ENCODE peak calls at places on chromosomes 3 and 15, in eight cellular contexts. One of them, this sample, is unnamed.

GRCh38 chr3:9902372-9903237 is at the start of gene IL17RE:
- DNase-seq in heart left ventricle: no peak
- DNase-seq in kidney: peak; percentile 81
- DNase-seq in breast epithelium: peak; percentile 63
- DNase-seq in WTC11: peak; percentile 50
- DNase-seq in cardiac fibroblast: no peak
- DNase-seq in dorsolateral prefrontal cortex: peak; percentile 43
- DNase-seq in uterus: no peak
- DNase-seq in this sample: peak; percentile 48

GRCh38 chr3:185270262-185270955 is 16.6 kb upstream of the EHHADH start:
- DNase-seq in WTC11: peak; percentile 50
- DNase-seq in heart left ventricle: no peak
- DNase-seq in breast epithelium: no peak
- DNase-seq in uterus: no peak
- DNase-seq in cardiac fibroblast: peak; percentile 61
- DNase-seq in dorsolateral prefrontal cortex: no peak
- DNase-seq in kidney: no peak
- DNase-seq in this sample: no peak

GRCh38 chr3:113266738-113267137 is 55.4 kb downstream of the BOC start:
- DNase-seq in WTC11: no peak
- DNase-seq in breast epithelium: no peak
- DNase-seq in cardiac fibroblast: no peak
- DNase-seq in uterus: no peak
- DNase-seq in dorsolateral prefrontal cortex: no peak
- DNase-seq in heart left ventricle: no peak
- DNase-seq in kidney: no peak
- DNase-seq in this sample: no peak

GRCh38 chr3:183287301-183287971 is 34.4 kb downstream of the B3GNT5 start:
- DNase-seq in cardiac fibroblast: peak; percentile 99
- DNase-seq in kidney: no peak
- DNase-seq in uterus: peak; percentile 57
- DNase-seq in WTC11: no peak
- DNase-seq in dorsolateral prefrontal cortex: no peak
- DNase-seq in heart left ventricle: no peak
- DNase-seq in breast epithelium: no peak
- DNase-seq in this sample: no peak

GRCh38 chr3:13244695-13245449 is 171.6 kb upstream of the IQSEC1 start:
- DNase-seq in cardiac fibroblast: no peak
- DNase-seq in breast epithelium: no peak
- DNase-seq in WTC11: no peak
- DNase-seq in uterus: no peak
- DNase-seq in kidney: no peak
- DNase-seq in dorsolateral prefrontal cortex: no peak
- DNase-seq in heart left ventricle: no peak
- DNase-seq in this sample: no peak

GRCh38 chr15:48913141-48913540 is 35.2 kb downstream of the EID1 start:
- DNase-seq in WTC11: no peak
- DNase-seq in heart left ventricle: no peak
- DNase-seq in breast epithelium: no peak
- DNase-seq in uterus: no peak
- DNase-seq in dorsolateral prefrontal cortex: no peak
- DNase-seq in kidney: no peak
- DNase-seq in cardiac fibroblast: no peak
- DNase-seq in this sample: no peak

GRCh38 chr3:117853923-117854322 is 1144.3 kb downstream of the TUSC7 start:
- DNase-seq in heart left ventricle: no peak
- DNase-seq in cardiac fibroblast: peak; percentile 62
- DNase-seq in WTC11: no peak
- DNase-seq in breast epithelium: no peak
- DNase-seq in kidney: no peak
- DNase-seq in dorsolateral prefrontal cortex: no peak
- DNase-seq in uterus: no peak
- DNase-seq in this sample: no peak

GRCh38 chr3:64019271-64019670 is 4.0 kb downstream of the PSMD6 start:
- DNase-seq in uterus: no peak
- DNase-seq in WTC11: no peak
- DNase-seq in dorsolateral prefrontal cortex: no peak
- DNase-seq in kidney: no peak
- DNase-seq in heart left ventricle: no peak
- DNase-seq in breast epithelium: no peak
- DNase-seq in cardiac fibroblast: no peak
- DNase-seq in this sample: no peak

GRCh38 chr3:129439817-129440647 is at the start of the genes IFT122 and MBD4:
- DNase-seq in breast epithelium: peak; percentile 98
- DNase-seq in uterus: peak; percentile 98
- DNase-seq in dorsolateral prefrontal cortex: peak; percentile 95
- DNase-seq in cardiac fibroblast: peak; percentile 100
- DNase-seq in heart left ventricle: peak; percentile 97
- DNase-seq in WTC11: peak; percentile 98
- DNase-seq in kidney: peak; percentile 99
- DNase-seq in this sample: peak; percentile 93

GRCh38 chr15:66236806-66237205 is 16.7 kb downstream of the MEGF11 start:
- DNase-seq in kidney: no peak
- DNase-seq in cardiac fibroblast: no peak
- DNase-seq in uterus: no peak
- DNase-seq in breast epithelium: no peak
- DNase-seq in WTC11: no peak
- DNase-seq in dorsolateral prefrontal cortex: no peak
- DNase-seq in heart left ventricle: no peak
- DNase-seq in this sample: no peak

GRCh38 chr15:70410371-70410975 is 312.8 kb upstream of the TLE3 start:
- DNase-seq in cardiac fibroblast: no peak
- DNase-seq in heart left ventricle: no peak
- DNase-seq in breast epithelium: no peak
- DNase-seq in kidney: no peak
- DNase-seq in dorsolateral prefrontal cortex: no peak
- DNase-seq in WTC11: no peak
- DNase-seq in uterus: no peak
- DNase-seq in this sample: no peak

GRCh38 chr15:38072507-38073277 is 138.3 kb downstream of the TMCO5A start:
- DNase-seq in breast epithelium: peak; percentile 78
- DNase-seq in cardiac fibroblast: peak; percentile 86
- DNase-seq in WTC11: peak; percentile 91
- DNase-seq in uterus: peak; percentile 61
- DNase-seq in kidney: peak; percentile 88
- DNase-seq in dorsolateral prefrontal cortex: peak; percentile 52
- DNase-seq in heart left ventricle: peak; percentile 87
- DNase-seq in this sample: peak; percentile 69

GRCh38 chr3:52890735-52891134 is 6.6 kb downstream of the STIMATE start:
- DNase-seq in uterus: no peak
- DNase-seq in breast epithelium: no peak
- DNase-seq in cardiac fibroblast: peak; percentile 25
- DNase-seq in WTC11: no peak
- DNase-seq in kidney: no peak
- DNase-seq in dorsolateral prefrontal cortex: no peak
- DNase-seq in heart left ventricle: no peak
- DNase-seq in this sample: no peak

GRCh38 chr15:91970142-91970541 is 116.6 kb downstream of the SLCO3A1 start:
- DNase-seq in uterus: peak; percentile 65
- DNase-seq in dorsolateral prefrontal cortex: peak; percentile 16
- DNase-seq in breast epithelium: no peak
- DNase-seq in WTC11: no peak
- DNase-seq in kidney: peak; percentile 82
- DNase-seq in cardiac fibroblast: peak; percentile 65
- DNase-seq in heart left ventricle: peak; percentile 81
- DNase-seq in this sample: no peak

GRCh38 chr3:42719002-42719401 is 16.4 kb upstream of the HHATL start:
- DNase-seq in dorsolateral prefrontal cortex: no peak
- DNase-seq in cardiac fibroblast: no peak
- DNase-seq in kidney: no peak
- DNase-seq in breast epithelium: peak; percentile 27
- DNase-seq in uterus: no peak
- DNase-seq in heart left ventricle: no peak
- DNase-seq in WTC11: no peak
- DNase-seq in this sample: no peak

GRCh38 chr3:8338424-8338823 is 163.2 kb upstream of the LMCD1 start:
- DNase-seq in dorsolateral prefrontal cortex: no peak
- DNase-seq in heart left ventricle: no peak
- DNase-seq in kidney: no peak
- DNase-seq in uterus: no peak
- DNase-seq in cardiac fibroblast: no peak
- DNase-seq in breast epithelium: no peak
- DNase-seq in WTC11: no peak
- DNase-seq in this sample: no peak

GRCh38 chr3:197494366-197495058 is 61.3 kb downstream of the BDH1 start:
- DNase-seq in dorsolateral prefrontal cortex: no peak
- DNase-seq in heart left ventricle: no peak
- DNase-seq in cardiac fibroblast: peak; percentile 54
- DNase-seq in WTC11: no peak
- DNase-seq in uterus: no peak
- DNase-seq in breast epithelium: no peak
- DNase-seq in kidney: no peak
- DNase-seq in this sample: no peak

DNA sequence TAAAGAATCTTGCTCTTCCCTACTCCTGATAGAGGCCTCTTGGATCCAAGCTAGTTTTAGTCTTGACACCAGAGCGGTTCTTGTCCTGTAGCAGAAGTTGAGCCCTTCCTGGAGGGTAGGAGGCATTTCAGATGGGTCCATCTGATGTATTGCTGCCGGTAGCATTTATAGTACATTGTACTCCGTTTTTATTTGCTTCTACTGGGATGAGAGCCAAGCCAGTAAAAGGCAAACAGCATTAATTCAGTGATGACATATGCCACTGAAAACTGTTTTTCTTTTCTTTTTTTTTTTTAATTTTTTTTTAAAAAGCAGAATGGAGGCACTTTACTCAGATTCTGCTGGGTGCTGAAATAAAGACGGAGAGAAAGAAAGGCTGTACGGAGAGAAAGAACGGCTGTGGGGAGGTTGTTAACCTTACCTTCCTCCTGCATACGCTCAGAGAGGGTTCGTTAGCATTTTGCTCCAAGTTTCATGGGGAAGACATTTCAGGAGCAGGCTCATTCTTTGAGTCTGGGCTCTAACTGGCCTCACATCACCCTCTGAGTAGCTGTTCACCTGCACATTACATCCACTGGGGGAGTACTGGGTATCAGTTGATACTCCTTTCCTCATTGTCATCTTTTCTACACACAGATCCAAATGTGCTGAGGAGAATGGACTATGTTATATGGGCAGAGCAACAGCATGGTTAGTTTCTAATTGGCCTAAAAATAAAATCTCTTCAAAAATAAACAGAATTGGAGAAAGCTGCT is 161.5 kb downstream of the FEZF2 start:
- DNase-seq in WTC11: no peak
- DNase-seq in dorsolateral prefrontal cortex: no peak
- DNase-seq in kidney: no peak
- DNase-seq in uterus: no peak
- DNase-seq in breast epithelium: no peak
- DNase-seq in heart left ventricle: no peak
- DNase-seq in cardiac fibroblast: no peak
- DNase-seq in this sample: no peak
- TF ChIP-seq CTCF in WTC11: no peak
- TF ChIP-seq CTCF in dorsolateral prefrontal cortex: no peak
- TF ChIP-seq CTCF in kidney: no peak
- TF ChIP-seq CTCF in uterus: no peak
- TF ChIP-seq CTCF in breast epithelium: no peak
- TF ChIP-seq CTCF in heart left ventricle: no peak
- TF ChIP-seq CTCF in cardiac fibroblast: no peak
- TF ChIP-seq CTCF in this sample: no peak

GRCh38 chr3:88742066-88742465 is 365.4 kb upstream of the EPHA3 start:
- DNase-seq in dorsolateral prefrontal cortex: no peak
- DNase-seq in heart left ventricle: no peak
- DNase-seq in WTC11: no peak
- DNase-seq in kidney: no peak
- DNase-seq in breast epithelium: no peak
- DNase-seq in cardiac fibroblast: peak; percentile 9
- DNase-seq in uterus: no peak
- DNase-seq in this sample: no peak
- TF ChIP-seq CTCF in dorsolateral prefrontal cortex: no peak
- TF ChIP-seq CTCF in heart left ventricle: no peak
- TF ChIP-seq CTCF in WTC11: no peak
- TF ChIP-seq CTCF in kidney: no peak
- TF ChIP-seq CTCF in breast epithelium: no peak
- TF ChIP-seq CTCF in cardiac fibroblast: no peak
- TF ChIP-seq CTCF in uterus: no peak
- TF ChIP-seq CTCF in this sample: no peak

DNA sequence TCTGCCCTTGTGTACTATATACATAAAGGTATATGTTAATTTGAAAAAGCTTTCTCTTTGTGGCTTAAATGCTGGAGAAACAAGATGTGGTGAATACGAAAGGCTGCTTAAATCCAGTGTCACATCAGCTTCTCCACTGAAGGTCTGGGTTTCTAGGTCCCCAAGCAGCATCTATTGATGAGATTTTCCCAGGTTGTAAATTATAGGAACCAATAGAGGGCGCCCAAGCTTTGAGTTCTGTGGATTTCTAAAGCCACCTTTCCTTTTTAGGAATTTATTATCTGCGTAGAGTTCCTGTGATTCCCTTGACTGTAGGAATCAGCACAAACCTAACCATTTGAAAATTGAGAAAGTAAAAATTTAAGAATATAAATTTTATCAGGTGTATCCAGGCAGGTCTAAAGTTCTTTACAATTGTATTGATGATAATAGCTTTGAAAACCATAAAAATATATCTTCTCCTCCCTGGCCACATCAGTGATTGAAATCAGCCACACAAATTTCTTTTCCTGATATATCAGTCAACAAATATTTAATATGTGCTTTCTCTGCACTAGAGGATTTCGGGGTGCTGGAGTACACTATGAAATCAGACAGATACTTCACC is 88.3 kb upstream of the ADAMTSL3 start:
- DNase-seq in uterus: no peak
- DNase-seq in dorsolateral prefrontal cortex: no peak
- DNase-seq in heart left ventricle: no peak
- DNase-seq in breast epithelium: no peak
- DNase-seq in WTC11: no peak
- DNase-seq in kidney: no peak
- DNase-seq in cardiac fibroblast: peak; percentile 59
- DNase-seq in this sample: no peak
- TF ChIP-seq CTCF in uterus: peak; percentile 60
- TF ChIP-seq CTCF in dorsolateral prefrontal cortex: peak; percentile 68
- TF ChIP-seq CTCF in heart left ventricle: peak; percentile 53
- TF ChIP-seq CTCF in breast epithelium: no peak
- TF ChIP-seq CTCF in WTC11: peak; percentile 39
- TF ChIP-seq CTCF in kidney: peak; percentile 43
- TF ChIP-seq CTCF in cardiac fibroblast: peak; percentile 62
- TF ChIP-seq CTCF in this sample: peak; percentile 62

GRCh38 chr15:69384626-69385025 is 29.5 kb upstream of the KIF23 start:
- DNase-seq in breast epithelium: no peak
- DNase-seq in dorsolateral prefrontal cortex: no peak
- DNase-seq in WTC11: no peak
- DNase-seq in kidney: no peak
- DNase-seq in heart left ventricle: peak; percentile 12
- DNase-seq in uterus: no peak
- DNase-seq in cardiac fibroblast: no peak
- DNase-seq in this sample: no peak

GRCh38 chr15:69377137-69377536 is 37.0 kb upstream of the KIF23 start:
- DNase-seq in heart left ventricle: no peak
- DNase-seq in breast epithelium: no peak
- DNase-seq in uterus: no peak
- DNase-seq in kidney: no peak
- DNase-seq in WTC11: no peak
- DNase-seq in cardiac fibroblast: no peak
- DNase-seq in dorsolateral prefrontal cortex: no peak
- DNase-seq in this sample: no peak

GRCh38 chr15:69380726-69381105 is 33.4 kb upstream of the KIF23 start:
- DNase-seq in dorsolateral prefrontal cortex: no peak
- DNase-seq in kidney: no peak
- DNase-seq in uterus: no peak
- DNase-seq in heart left ventricle: no peak
- DNase-seq in WTC11: no peak
- DNase-seq in cardiac fibroblast: no peak
- DNase-seq in breast epithelium: no peak
- DNase-seq in this sample: no peak

GRCh38 chr15:69375151-69375790 is 38.9 kb upstream of the KIF23 start:
- DNase-seq in heart left ventricle: no peak
- DNase-seq in breast epithelium: no peak
- DNase-seq in kidney: no peak
- DNase-seq in uterus: no peak
- DNase-seq in cardiac fibroblast: no peak
- DNase-seq in WTC11: no peak
- DNase-seq in dorsolateral prefrontal cortex: no peak
- DNase-seq in this sample: no peak

GRCh38 chr15:69380100-69380725 is 33.9 kb upstream of the KIF23 start:
- DNase-seq in dorsolateral prefrontal cortex: no peak
- DNase-seq in WTC11: peak; percentile 65
- DNase-seq in cardiac fibroblast: peak; percentile 33
- DNase-seq in breast epithelium: no peak
- DNase-seq in kidney: no peak
- DNase-seq in uterus: no peak
- DNase-seq in heart left ventricle: no peak
- DNase-seq in this sample: no peak
- TF ChIP-seq CTCF in dorsolateral prefrontal cortex: no peak
- TF ChIP-seq CTCF in WTC11: no peak
- TF ChIP-seq CTCF in cardiac fibroblast: peak; percentile 24
- TF ChIP-seq CTCF in breast epithelium: no peak
- TF ChIP-seq CTCF in kidney: no peak
- TF ChIP-seq CTCF in uterus: no peak
- TF ChIP-seq CTCF in heart left ventricle: no peak
- TF ChIP-seq CTCF in this sample: no peak